ENCODE peak calls at places on chromosomes 2 and 18, in six cellular contexts. V, U, D, G, S and Z are unnamed samples.

GRCh38 chr2:180559766-180560165 is 420.6 kb upstream of the UBE2E3 start:
- DNase-seq in V (no peak), U (no peak), D (no peak), G (no peak), S (no peak), Z (no peak)

GRCh38 chr2:175576875-175577274 is 395.4 kb upstream of the ATP5MC3 start:
- DNase-seq in V (peak; percentile 13), U (no peak), D (no peak), G (no peak), S (no peak), Z (no peak)

GRCh38 chr2:9085353-9085752 is 81.9 kb upstream of the MBOAT2 start:
- DNase-seq in V (no peak), U (no peak), D (no peak), G (no peak), S (no peak), Z (no peak)

GRCh38 chr2:120952318-120952717 is 216.7 kb downstream of the GLI2 start:
- DNase-seq in V (no peak), U (no peak), D (no peak), G (no peak), S (peak; percentile 41), Z (no peak)

GRCh38 chr2:38498039-38498438 is 104.7 kb downstream of the HNRNPLL start:
- DNase-seq in V (no peak), U (no peak), D (no peak), G (peak; percentile 42), S (no peak), Z (no peak)

GRCh38 chr2:108884629-108885028 is 98.1 kb downstream of the CCDC138 start:
- DNase-seq in V (peak; percentile 13), U (no peak), D (no peak), G (no peak), S (no peak), Z (no peak)

GRCh38 chr2:40101076-40101688 is 322.1 kb upstream of the THUMPD2 start:
- DNase-seq in V (peak; percentile 48), U (no peak), D (no peak), G (no peak), S (peak; percentile 88), Z (no peak)

GRCh38 chr2:216636570-216637450 is 3.6 kb downstream of the IGFBP2 start:
- DNase-seq in V (peak; percentile 91), U (no peak), D (peak; percentile 63), G (no peak), S (peak; percentile 46), Z (no peak)

GRCh38 chr2:97663626-97663961 is 250 bp downstream of the ACTR1B start:
- DNase-seq in V (no peak), U (no peak), D (no peak), G (no peak), S (no peak), Z (no peak)

GRCh38 chr18:5057348-5058012 is 139.6 kb downstream of the AKAIN1 start:
- DNase-seq in V (peak; percentile 85), U (no peak), D (peak; percentile 61), G (peak; percentile 23), S (peak; percentile 25), Z (no peak)

GRCh38 chr2:170425291-170425751 is 247.4 kb downstream of the MYO3B start:
- DNase-seq in V (no peak), U (no peak), D (no peak), G (no peak), S (peak; percentile 0), Z (no peak)

GRCh38 chr2:36526216-36526615 is 71.8 kb downstream of the FEZ2 start:
- DNase-seq in V (no peak), U (no peak), D (no peak), G (no peak), S (peak; percentile 47), Z (no peak)

GRCh38 chr2:215417400-215417951 is 18.4 kb downstream of the FN1 start:
- DNase-seq in V (no peak), U (no peak), D (no peak), G (no peak), S (no peak), Z (no peak)

GRCh38 chr2:38446972-38447561 is 70.0 kb upstream of the ATL2 start:
- DNase-seq in V (no peak), U (no peak), D (no peak), G (no peak), S (no peak), Z (no peak)

GRCh38 chr18:40926679-40927078 is 1028.4 kb upstream of the PIK3C3 start:
- DNase-seq in V (no peak), U (no peak), D (no peak), G (no peak), S (no peak), Z (no peak)

GRCh38 chr2:207711750-207712487 is 479 bp downstream of the CCNYL1 start:
- DNase-seq in V (no peak), U (peak; percentile 89), D (peak; percentile 60), G (peak; percentile 55), S (peak; percentile 19), Z (no peak)

GRCh38 chr2:54904836-54905235 is 145.4 kb downstream of the RTN4 start:
- DNase-seq in V (no peak), U (no peak), D (peak; percentile 19), G (no peak), S (no peak), Z (no peak)

GRCh38 chr2:169775765-169776482 is 22.7 kb upstream of the SSB start:
- DNase-seq in V (no peak), U (no peak), D (no peak), G (no peak), S (peak; percentile 22), Z (no peak)

GRCh38 chr2:52805901-52806410 is 961.6 kb upstream of the CHAC2 start:
- DNase-seq in V (no peak), U (no peak), D (no peak), G (no peak), S (no peak), Z (no peak)

GRCh38 chr2:203891474-203891873 is 23.9 kb downstream of the CTLA4 start:
- DNase-seq in V (no peak), U (no peak), D (no peak), G (no peak), S (peak; percentile 2), Z (no peak)

GRCh38 chr2:42124051-42124813 is 44.9 kb upstream of the EML4 start:
- DNase-seq in V (no peak), U (no peak), D (no peak), G (no peak), S (no peak), Z (no peak)

GRCh38 chr2:47028171-47028570 is 112.6 kb upstream of the MCFD2 start:
- DNase-seq in V (no peak), U (no peak), D (no peak), G (peak; percentile 69), S (no peak), Z (no peak)

GRCh38 chr2:11534746-11535484 is 1.1 kb downstream of the GREB1 start:
- DNase-seq in V (peak; percentile 34), U (peak; percentile 63), D (no peak), G (no peak), S (no peak), Z (no peak)
- TF ChIP-seq CTCF in V (peak; percentile 61), U (no peak), D (no peak), G (no peak), S (peak; percentile 61), Z (no peak)

DNA sequence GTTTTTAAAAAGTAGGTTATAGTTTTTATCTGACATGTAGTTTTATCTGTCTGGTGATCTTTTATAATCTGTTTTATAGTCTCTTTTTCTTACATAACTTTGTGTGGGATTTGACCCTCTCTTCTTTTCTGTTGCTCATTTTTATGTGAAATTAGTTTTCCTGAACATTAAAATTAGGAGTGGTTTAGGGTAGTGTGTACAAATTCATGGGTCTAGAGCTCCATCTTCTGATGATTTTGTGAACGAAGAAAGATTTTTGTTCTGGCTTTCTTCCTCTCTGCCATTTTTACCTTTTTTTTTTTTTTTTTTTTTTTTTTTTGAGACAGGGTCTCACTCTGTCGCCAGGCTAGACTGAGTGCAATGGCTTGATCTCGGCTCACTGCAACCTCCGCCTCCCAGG is 46.6 kb downstream of the SLC30A6 start:
- DNase-seq in V (no peak), U (no peak), D (no peak), G (no peak), S (no peak), Z (no peak)
- TF ChIP-seq CTCF in V (no peak), U (no peak), D (no peak), G (no peak), S (peak; percentile 18), Z (no peak)

GRCh38 chr2:235146871-235147565 is 195.2 kb downstream of the SH3BP4 start:
- DNase-seq in V (no peak), U (peak; percentile 36), D (no peak), G (no peak), S (no peak), Z (no peak)
- TF ChIP-seq CTCF in V (no peak), U (no peak), D (no peak), G (no peak), S (no peak), Z (no peak)

DNA sequence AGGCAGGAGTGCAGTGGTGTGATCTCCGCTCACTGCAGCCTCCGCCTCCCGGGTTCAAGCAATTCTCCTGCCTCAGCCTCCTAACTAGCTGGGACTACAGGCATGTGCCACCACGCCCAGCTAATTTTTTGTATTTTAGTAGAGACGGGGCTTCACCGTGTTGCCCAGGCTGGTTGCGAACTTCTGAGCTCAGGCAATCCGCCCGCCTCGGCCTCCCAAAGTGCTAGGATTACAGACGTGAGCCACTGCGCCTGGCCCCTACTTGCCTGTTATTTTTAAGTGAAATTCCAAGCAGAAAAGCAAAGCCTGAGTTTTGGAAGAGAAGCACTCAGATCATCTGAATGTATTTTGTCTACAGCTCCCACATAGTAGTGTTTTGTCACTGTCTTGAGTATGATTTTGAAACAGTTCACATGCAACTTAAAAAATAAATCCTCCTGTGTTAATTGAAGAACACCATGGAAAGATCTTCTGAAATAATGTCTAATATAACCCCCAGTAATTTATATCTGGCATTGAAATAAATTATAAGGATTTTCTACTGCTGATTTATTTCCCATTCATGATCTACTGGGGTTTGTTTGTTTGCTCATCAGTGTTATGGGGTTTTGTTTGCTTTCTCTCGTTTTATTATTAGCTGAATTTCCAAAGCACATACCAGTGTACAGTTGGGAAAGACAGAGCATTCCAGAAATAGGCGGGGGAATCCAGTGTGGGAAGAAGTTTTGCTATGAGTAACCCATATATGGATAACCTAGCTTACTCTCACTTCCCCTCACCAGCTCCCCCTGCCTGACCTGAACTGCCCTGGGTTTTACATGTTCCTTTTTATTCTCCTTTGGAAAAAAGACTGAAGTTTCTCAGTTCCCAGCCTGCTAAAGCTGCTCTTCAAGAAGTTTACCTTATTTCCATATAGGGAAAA is 80.1 kb upstream of the MAP3K20 start:
- DNase-seq in V (no peak), U (no peak), D (no peak), G (peak; percentile 27), S (peak; percentile 89), Z (no peak)
- TF ChIP-seq CTCF in V (no peak), U (peak; percentile 52), D (no peak), G (no peak), S (peak; percentile 66), Z (no peak)